ENCODE peak calls at places on chromosomes 12 and 14, in nine cellular contexts. V, Y, F, E, S, X, L, U and T are unnamed samples.

GRCh38 chr12:90036641-90037040 is 328.0 kb upstream of the ATP2B1 start:
- DNase-seq in U (no peak), Y (no peak), V (no peak), E (no peak), L (no peak), X (no peak), F (no peak), S (no peak), T (no peak)

GRCh38 chr14:24851406-24851805 is 198.5 kb downstream of the STXBP6 start:
- DNase-seq in L (no peak), E (no peak), S (no peak), Y (no peak), F (no peak), X (no peak), V (no peak), U (no peak), T (no peak)

GRCh38 chr14:73634333-73634833 is 10.4 kb upstream of the DNAL1 start:
- DNase-seq in E (no peak), X (no peak), V (peak), L (peak), Y (peak), F (no peak), U (peak), S (no peak), T (no peak)

GRCh38 chr14:101122114-101122854 is 218.8 kb upstream of the RTL1 start:
- DNase-seq in X (no peak), Y (no peak), F (no peak), S (no peak), E (no peak), L (no peak), V (no peak), U (no peak), T (no peak)

GRCh38 chr14:69325646-69326265 is 65.8 kb downstream of the GALNT16 start:
- DNase-seq in L (no peak), F (no peak), Y (no peak), X (no peak), E (no peak), U (no peak), S (no peak), V (peak), T (no peak)

GRCh38 chr12:7937867-7938506 is 2.0 kb upstream of the SLC2A3 start:
- DNase-seq in Y (no peak), E (no peak), V (no peak), F (no peak), U (peak), S (no peak), L (no peak), X (no peak), T (no peak)

GRCh38 chr12:43847427-43847826 is 11.5 kb downstream of the TMEM117 start:
- DNase-seq in S (no peak), L (no peak), Y (no peak), U (no peak), X (no peak), V (no peak), F (peak), E (peak), T (no peak)

GRCh38 chr12:27305673-27306504 is 26.7 kb upstream of the BMAL2 start:
- DNase-seq in E (no peak), X (no peak), S (peak), F (peak), V (no peak), Y (no peak), L (peak), U (peak), T (no peak)

GRCh38 chr12:90510948-90511347 is 444.0 kb downstream of the CCER1 start:
- DNase-seq in V (no peak), X (no peak), F (no peak), U (no peak), E (peak), Y (no peak), S (peak), L (no peak), T (no peak)

GRCh38 chr12:9365296-9365695 is 157.1 kb upstream of the PZP start:
- DNase-seq in S (no peak), X (no peak), Y (no peak), L (no peak), V (no peak), E (peak), F (peak), U (no peak), T (no peak)

GRCh38 chr14:68306265-68306933 is 486.5 kb downstream of the ZFP36L1 start:
- DNase-seq in E (no peak), V (no peak), F (no peak), U (peak), X (no peak), Y (no peak), L (no peak), S (no peak), T (no peak)

GRCh38 chr14:61080591-61081010 is 99.6 kb downstream of the SLC38A6 start:
- DNase-seq in Y (no peak), F (peak), L (peak), E (no peak), X (no peak), U (peak), V (no peak), S (peak), T (no peak)

GRCh38 chr14:47365248-47365647 is 310.2 kb downstream of the MDGA2 start:
- DNase-seq in Y (peak), L (no peak), U (no peak), X (no peak), S (no peak), V (no peak), E (no peak), F (no peak), T (no peak)

GRCh38 chr12:99137124-99137845 is 492.2 kb downstream of the APAF1 start:
- DNase-seq in E (no peak), V (no peak), F (no peak), S (no peak), U (peak), X (no peak), Y (no peak), L (no peak), T (no peak)

GRCh38 chr12:109212460-109213115 is 96.2 kb downstream of the ACACB start:
- DNase-seq in U (no peak), V (no peak), S (no peak), L (no peak), F (no peak), X (no peak), Y (no peak), E (no peak), T (no peak)

GRCh38 chr12:52200783-52201519 is 9.1 kb upstream of the KRT80 start:
- DNase-seq in F (no peak), X (no peak), S (no peak), U (no peak), V (no peak), E (no peak), Y (no peak), L (no peak), T (peak)

GRCh38 chr14:101196051-101196450 is 292.5 kb upstream of the RTL1 start:
- DNase-seq in F (no peak), U (no peak), Y (no peak), L (no peak), E (no peak), X (peak), S (no peak), V (no peak), T (no peak)

GRCh38 chr14:91333640-91334039 is 84.0 kb downstream of the CCDC88C start:
- DNase-seq in S (no peak), U (peak), L (no peak), V (no peak), E (no peak), F (no peak), X (no peak), Y (no peak), T (no peak)

GRCh38 chr12:131862994-131863710 is 31.3 kb upstream of the ULK1 start:
- DNase-seq in S (no peak), U (no peak), E (no peak), X (no peak), F (no peak), V (no peak), L (no peak), Y (no peak), T (no peak)

GRCh38 chr12:112333030-112333429 is 49.2 kb downstream of the HECTD4 start:
- DNase-seq in E (no peak), U (no peak), X (no peak), S (no peak), F (no peak), Y (no peak), V (no peak), L (no peak), T (no peak)

GRCh38 chr12:51082561-51083139 is 746 bp downstream of the CSRNP2 start:
- DNase-seq in E (peak), U (peak), Y (peak), F (no peak), L (no peak), S (no peak), V (peak), X (no peak), T (no peak)

GRCh38 chr12:32273063-32273521 is 126.3 kb upstream of the FGD4 start:
- DNase-seq in S (no peak), F (no peak), Y (no peak), E (peak), U (peak), V (no peak), L (no peak), X (no peak), T (no peak)

GRCh38 chr14:64717870-64718269 is 13.6 kb downstream of the PLEKHG3 start:
- DNase-seq in X (no peak), E (no peak), S (no peak), Y (peak), U (no peak), L (no peak), V (no peak), F (no peak), T (no peak)

GRCh38 chr14:96391293-96392118 is 422 bp upstream of the AK7 start:
- DNase-seq in E (peak), U (peak), Y (peak), F (peak), V (peak), X (peak), S (peak), L (peak), T (peak)

GRCh38 chr12:89091293-89091841 is 260.9 kb downstream of the DUSP6 start:
- DNase-seq in S (no peak), Y (no peak), F (no peak), V (no peak), X (no peak), U (no peak), L (no peak), E (no peak), T (no peak)

GRCh38 chr14:76872796-76873432 is 46.7 kb downstream of the LRRC74A start:
- DNase-seq in L (peak), F (peak), S (no peak), V (peak), U (peak), Y (peak), X (peak), E (peak), T (peak)

GRCh38 chr12:34604227-34604626 is 581.9 kb downstream of the ALG10 start:
- DNase-seq in X (no peak), S (no peak), U (no peak), E (no peak), Y (no peak), L (no peak), V (no peak), F (no peak), T (no peak)

GRCh38 chr14:71363961-71364360 is 456.7 kb downstream of the PCNX1 start:
- DNase-seq in X (no peak), S (peak), L (peak), V (no peak), E (peak), Y (peak), F (no peak), U (no peak), T (no peak)

GRCh38 chr14:22159049-22159448 is 430.0 kb downstream of the DAD1 start:
- DNase-seq in F (peak), V (no peak), U (no peak), X (no peak), E (no peak), Y (no peak), S (no peak), L (no peak), T (no peak)

GRCh38 chr12:122126713-122127597 is 47.1 kb downstream of the IL31 start:
- DNase-seq in F (no peak), U (no peak), Y (peak), S (no peak), E (no peak), V (no peak), X (no peak), L (no peak), T (no peak)
- TF ChIP-seq CTCF in F (no peak), U (no peak), Y (no peak), S (peak), E (no peak), V (no peak), X (no peak), L (no peak), T (no peak)

DNA sequence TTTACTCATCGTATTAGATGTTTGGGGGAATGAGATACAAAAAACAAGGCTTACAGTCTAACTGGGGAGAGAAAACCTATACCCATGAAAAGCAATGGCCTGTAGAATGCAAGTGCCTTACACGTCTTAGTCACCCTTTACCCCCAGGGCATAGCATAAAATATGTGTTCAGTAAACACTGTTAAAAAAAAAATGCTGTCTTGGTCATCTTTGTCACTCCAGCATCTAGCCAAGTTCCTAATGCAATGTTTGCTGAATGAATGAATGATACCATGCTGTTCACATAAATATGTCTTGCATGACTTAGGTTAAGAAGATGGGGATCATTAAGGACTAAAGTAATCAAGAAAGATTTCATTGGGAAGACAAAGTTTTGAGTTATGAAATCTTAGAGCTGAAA is 38.5 kb downstream of the PPP2R5E start:
- DNase-seq in F (no peak), L (no peak), Y (no peak), X (no peak), U (no peak), S (no peak), V (no peak), E (no peak), T (no peak)
- TF ChIP-seq CTCF in F (no peak), L (no peak), Y (no peak), X (no peak), U (no peak), S (no peak), V (no peak), E (no peak), T (no peak)

DNA sequence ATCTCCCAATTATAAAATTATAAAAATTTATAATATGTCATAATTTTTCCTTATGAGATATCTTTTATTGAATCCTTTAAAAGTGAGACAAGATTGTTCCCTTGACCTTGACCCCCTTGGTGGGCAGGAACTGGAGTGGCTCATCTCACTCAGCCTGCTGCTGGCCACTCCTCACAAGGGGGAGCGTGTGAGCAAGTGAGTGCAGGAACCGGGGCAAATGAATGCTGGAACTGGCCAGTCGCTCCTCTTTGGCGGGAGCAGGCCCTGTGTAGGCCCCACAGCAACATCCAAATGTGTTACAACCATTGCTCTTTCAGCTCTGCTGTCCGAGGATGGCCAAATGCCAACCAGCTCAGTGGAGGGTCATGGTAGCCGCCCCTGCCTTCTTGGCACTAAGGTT is 178.8 kb downstream of the ETNK1 start:
- DNase-seq in X (no peak), S (no peak), U (no peak), L (no peak), V (no peak), E (no peak), Y (no peak), F (no peak), T (no peak)
- TF ChIP-seq CTCF in X (no peak), S (no peak), U (no peak), L (no peak), V (no peak), E (peak), Y (no peak), F (no peak), T (no peak)

GRCh38 chr12:115944851-115945496 is 332.5 kb downstream of the MED13L start:
- DNase-seq in E (no peak), L (no peak), U (no peak), Y (peak), V (no peak), S (no peak), F (no peak), X (no peak), T (no peak)

GRCh38 chr12:115949675-115950074 is 327.8 kb downstream of the MED13L start:
- DNase-seq in L (no peak), E (no peak), S (no peak), Y (no peak), F (no peak), V (no peak), U (no peak), X (no peak), T (no peak)

GRCh38 chr12:115947696-115948062 is 329.8 kb downstream of the MED13L start:
- DNase-seq in V (no peak), S (no peak), L (no peak), Y (no peak), F (no peak), U (no peak), X (no peak), E (no peak), T (no peak)

GRCh38 chr12:115946092-115946491 is 331.4 kb downstream of the MED13L start:
- DNase-seq in Y (no peak), E (no peak), V (no peak), U (no peak), F (peak), L (no peak), X (no peak), S (no peak), T (no peak)

GRCh38 chr12:115946867-115947695 is 330.4 kb downstream of the MED13L start:
- DNase-seq in F (no peak), S (no peak), L (no peak), E (no peak), U (no peak), Y (no peak), V (no peak), X (no peak), T (no peak)
- TF ChIP-seq CTCF in F (peak), S (peak), L (peak), E (peak), U (peak), Y (no peak), V (peak), X (no peak), T (peak)

GRCh38 chr14:104224516-104225281 is 86.3 kb downstream of the KIF26A start:
- DNase-seq in Y (peak), L (peak), X (no peak), E (no peak), U (peak), S (no peak), F (no peak), V (peak), T (no peak)
- TF ChIP-seq CTCF in Y (no peak), L (peak), X (no peak), E (peak), U (peak), S (peak), F (no peak), V (peak), T (peak)

GRCh38 chr14:93787465-93788306 is 599 bp downstream of the PRIMA1 start:
- DNase-seq in Y (no peak), V (peak), X (no peak), E (no peak), L (peak), S (no peak), U (no peak), F (no peak), T (no peak)

GRCh38 chr14:93790966-93791365 is 2.7 kb upstream of the PRIMA1 start:
- DNase-seq in V (no peak), L (no peak), F (no peak), X (no peak), Y (no peak), S (no peak), E (no peak), U (no peak), T (no peak)

GRCh38 chr14:93789366-93790130 is 1.3 kb upstream of the PRIMA1 start:
- DNase-seq in Y (no peak), X (no peak), F (no peak), V (no peak), E (no peak), S (no peak), L (no peak), U (no peak), T (no peak)

GRCh38 chr14:93788307-93788556 is at the start of gene PRIMA1:
- DNase-seq in U (no peak), Y (no peak), S (no peak), F (no peak), V (no peak), E (no peak), L (no peak), X (no peak), T (no peak)

GRCh38 chr14:93788557-93789365 is 476 bp upstream of the PRIMA1 start:
- DNase-seq in E (no peak), S (no peak), Y (peak), F (no peak), X (no peak), L (peak), V (peak), U (no peak), T (no peak)
- TF ChIP-seq CTCF in E (no peak), S (no peak), Y (no peak), F (no peak), X (no peak), L (peak), V (no peak), U (no peak), T (no peak)

GRCh38 chr14:87615822-87616679 is 376.9 kb downstream of the GALC start:
- DNase-seq in S (no peak), L (peak), Y (peak), U (peak), F (peak), E (peak), V (peak), X (no peak), T (peak)
- TF ChIP-seq CTCF in S (peak), L (peak), Y (peak), U (peak), F (peak), E (peak), V (peak), X (peak), T (peak)